ENCODE peak calls at places on chromosomes 13 and 19, in five cellular contexts. I is CD8-positive, alpha-beta T cell; Q is GM12865; D is activated CD8-positive, alpha-beta T cell treated with anti-CD3 and anti-CD28 coated beads for 36 hours; L is PC-9. Y is an unnamed sample.

GRCh38 chr19:10450853-10451609 is 30.7 kb downstream of the PDE4A start:
- DNase-seq in L (no peak), I (no peak), Q (peak), D (peak), Y (no peak)

GRCh38 chr19:17346109-17346671 is 8.8 kb downstream of the GTPBP3 start:
- DNase-seq in I (peak), L (peak), Q (peak), D (peak), Y (peak)

GRCh38 chr13:67273001-67273400 is 42.9 kb upstream of the PCDH9 start:
- DNase-seq in Q (no peak), I (no peak), L (no peak), D (no peak), Y (no peak)

GRCh38 chr13:50787316-50788195 is 55.9 kb downstream of the DLEU7 start:
- DNase-seq in I (no peak), Q (no peak), D (no peak), L (no peak), Y (no peak)

GRCh38 chr19:58439576-58440554 is at the start of gene ZNF132:
- DNase-seq in Q (peak), L (peak), I (peak), D (peak), Y (peak)

GRCh38 chr13:27920677-27921420 is 1.0 kb downstream of the PDX1 start:
- DNase-seq in Q (no peak), I (no peak), D (no peak), L (no peak), Y (peak)

GRCh38 chr13:105346141-105346766 is 1189.2 kb downstream of the EFNB2 start:
- DNase-seq in Q (no peak), L (peak), I (no peak), D (no peak), Y (no peak)

GRCh38 chr19:19259741-19260140 is 13.4 kb downstream of the TM6SF2 start:
- DNase-seq in Q (peak), I (no peak), D (no peak), L (no peak), Y (no peak)

DNA sequence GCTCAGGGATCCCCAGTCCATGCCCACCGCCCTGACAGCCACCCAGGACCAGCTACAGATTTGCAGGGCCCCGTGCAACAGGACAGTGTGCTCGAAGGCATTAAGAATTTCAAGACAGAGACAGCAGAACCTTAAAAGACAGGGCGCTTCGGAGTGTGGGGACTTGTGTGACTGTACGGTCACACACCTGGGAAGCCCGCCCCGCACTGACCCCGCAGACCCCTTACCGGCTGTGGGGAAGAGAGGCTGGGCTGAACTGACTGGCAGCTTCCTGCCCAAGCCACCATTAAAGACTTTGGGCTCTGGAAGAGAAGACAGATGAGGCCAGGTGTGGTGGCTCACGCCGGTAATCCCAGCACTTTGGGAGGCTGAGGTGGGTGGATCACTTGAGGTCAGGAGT is 14.4 kb downstream of the STAP2 start:
- DNase-seq in Q (no peak), L (no peak), I (no peak), D (no peak), Y (no peak)
- TF ChIP-seq CTCF in Q (no peak), L (no peak), I (no peak), D (no peak), Y (no peak)

GRCh38 chr13:79043208-79043607 is 362.8 kb downstream of the RBM26 start:
- DNase-seq in L (no peak), D (no peak), Q (no peak), I (no peak), Y (no peak)
- TF ChIP-seq CTCF in L (no peak), D (no peak), Q (no peak), I (no peak), Y (no peak)

GRCh38 chr19:16142032-16142580 is 1.4 kb upstream of the HSH2D start:
- DNase-seq in D (no peak), I (no peak), Q (no peak), L (no peak), Y (no peak)

GRCh38 chr19:16139752-16140151 is 3.7 kb upstream of the HSH2D start:
- DNase-seq in D (no peak), I (no peak), L (no peak), Q (peak), Y (peak)

GRCh38 chr19:16144216-16144581 is 714 bp downstream of the HSH2D start:
- DNase-seq in I (no peak), L (no peak), Q (no peak), D (no peak), Y (no peak)

GRCh38 chr19:16143399-16144215 is at the start of gene HSH2D:
- DNase-seq in L (peak), I (peak), Q (peak), D (peak), Y (peak)

DNA sequence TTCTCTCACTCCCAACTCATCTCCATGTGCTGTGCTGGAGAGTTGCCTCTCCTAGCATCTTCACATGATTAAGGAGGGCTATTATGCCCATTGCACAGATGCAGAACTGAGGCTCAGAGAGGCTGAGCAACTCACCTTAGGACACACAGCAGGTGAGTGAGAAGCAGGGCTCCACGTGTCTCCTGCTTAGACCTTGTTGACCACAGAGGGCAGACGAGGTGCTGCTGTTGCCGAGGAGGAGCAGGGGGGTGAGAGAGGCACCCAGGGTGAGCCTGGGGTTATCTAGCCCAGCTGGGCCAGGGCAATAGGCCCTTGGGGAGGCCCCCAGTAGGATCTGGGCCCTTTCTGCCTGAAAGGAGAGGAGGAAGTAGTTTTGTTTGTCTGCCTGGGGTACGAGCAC is 2.4 kb upstream of the HSH2D start:
- DNase-seq in D (peak), I (no peak), Q (peak), L (no peak), Y (peak)
- TF ChIP-seq CTCF in D (no peak), I (no peak), Q (no peak), L (no peak), Y (no peak)

DNA sequence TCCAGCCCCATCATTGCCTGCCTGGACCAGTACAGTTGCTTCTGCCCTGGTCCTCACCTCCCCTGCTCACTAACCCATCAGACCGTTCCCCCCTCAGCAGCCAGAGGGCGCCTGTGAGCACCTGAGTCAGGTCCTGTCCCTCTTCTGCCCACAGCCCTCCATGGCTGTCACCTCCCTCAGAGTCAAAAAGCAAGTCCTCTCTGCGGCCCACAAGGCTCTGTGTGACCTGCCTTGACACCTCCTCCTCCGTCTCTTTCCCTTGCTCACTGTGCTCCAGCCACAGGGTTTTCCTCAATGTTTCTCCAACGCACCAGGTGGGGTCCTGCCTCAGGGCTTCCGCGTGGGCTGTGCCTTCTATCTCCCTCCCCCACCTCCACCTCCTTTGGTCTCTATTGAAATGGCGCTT is 29.4 kb upstream of the PTPRS start:
- DNase-seq in D (peak), I (peak), L (peak), Q (peak), Y (peak)
- TF ChIP-seq CTCF in D (peak), I (no peak), L (peak), Q (peak), Y (peak)

GRCh38 chr13:44651209-44651608 is 75.1 kb upstream of the TSC22D1 start:
- DNase-seq in I (no peak), D (no peak), L (no peak), Q (no peak), Y (no peak)
- TF ChIP-seq CTCF in I (no peak), D (no peak), L (no peak), Q (no peak), Y (no peak)

GRCh38 chr19:33368074-33368864 is 5.2 kb upstream of the CEBPG start:
- DNase-seq in D (no peak), L (no peak), I (no peak), Q (no peak), Y (no peak)

GRCh38 chr19:33366917-33367316 is 6.6 kb upstream of the CEBPG start:
- DNase-seq in L (no peak), D (no peak), I (no peak), Q (no peak), Y (no peak)

GRCh38 chr19:33362508-33363228 is 10.8 kb upstream of the CEBPG start:
- DNase-seq in Q (no peak), I (no peak), L (no peak), D (no peak), Y (no peak)

GRCh38 chr19:33366127-33366526 is 7.4 kb upstream of the CEBPG start:
- DNase-seq in L (no peak), Q (no peak), I (no peak), D (no peak), Y (no peak)

DNA sequence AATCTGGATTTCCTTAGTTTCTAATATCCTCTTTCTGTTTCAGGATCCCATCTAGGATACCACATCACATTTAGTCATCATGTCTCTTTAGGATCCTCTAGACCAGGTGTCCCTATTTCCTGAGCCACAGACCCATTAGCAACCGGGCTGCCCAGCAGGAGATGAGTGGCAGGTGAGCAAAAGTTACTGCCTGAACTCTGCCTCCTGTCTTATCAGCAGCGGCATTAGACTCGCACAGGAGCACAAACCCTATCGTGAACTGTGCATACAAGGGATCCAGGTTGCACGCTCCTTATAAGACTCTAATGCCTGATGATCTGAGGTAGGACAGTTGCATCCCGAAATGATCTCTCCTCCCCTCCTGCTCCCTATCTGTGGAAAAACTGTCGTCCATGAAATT is 7.8 kb upstream of the CEBPG start:
- DNase-seq in D (no peak), L (no peak), Q (no peak), I (no peak), Y (no peak)
- TF ChIP-seq CTCF in D (no peak), L (no peak), Q (no peak), I (no peak), Y (no peak)

GRCh38 chr19:6737873-6738725 is 719 bp upstream of the GPR108 start:
- DNase-seq in Q (peak), L (peak), D (peak), I (peak), Y (peak)

GRCh38 chr19:6736169-6736916 is 1.0 kb downstream of the GPR108 start:
- DNase-seq in Q (peak), D (peak), L (peak), I (peak), Y (peak)

GRCh38 chr19:6737284-6737872 is at the start of gene GPR108:
- DNase-seq in I (peak), L (peak), D (peak), Q (peak), Y (peak)

GRCh38 chr19:6735181-6735891 is 2.0 kb downstream of the GPR108 start:
- DNase-seq in I (no peak), D (no peak), Q (no peak), L (no peak), Y (no peak)

DNA sequence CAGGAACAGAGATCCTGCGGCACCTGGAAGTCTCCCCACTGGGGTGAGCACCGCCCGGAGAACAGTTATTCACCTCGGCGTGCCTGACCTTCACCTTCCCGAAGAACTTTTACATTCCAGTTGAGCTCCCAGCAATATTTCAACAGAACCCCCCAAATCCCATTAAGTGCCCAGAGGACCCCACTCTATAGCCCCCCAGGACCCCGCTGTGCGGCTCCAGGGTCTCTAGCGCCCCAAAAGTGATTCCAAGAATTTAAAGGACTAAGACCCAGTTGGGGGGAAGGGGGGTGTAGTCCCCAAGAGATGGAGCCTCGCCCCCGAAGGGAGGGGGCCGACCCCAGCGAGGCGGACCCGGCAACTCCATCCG is 480 bp downstream of the GPR108 start:
- DNase-seq in Q (no peak), L (peak), D (no peak), I (no peak), Y (no peak)
- TF ChIP-seq CTCF in Q (no peak), L (peak), D (no peak), I (no peak), Y (no peak)

DNA sequence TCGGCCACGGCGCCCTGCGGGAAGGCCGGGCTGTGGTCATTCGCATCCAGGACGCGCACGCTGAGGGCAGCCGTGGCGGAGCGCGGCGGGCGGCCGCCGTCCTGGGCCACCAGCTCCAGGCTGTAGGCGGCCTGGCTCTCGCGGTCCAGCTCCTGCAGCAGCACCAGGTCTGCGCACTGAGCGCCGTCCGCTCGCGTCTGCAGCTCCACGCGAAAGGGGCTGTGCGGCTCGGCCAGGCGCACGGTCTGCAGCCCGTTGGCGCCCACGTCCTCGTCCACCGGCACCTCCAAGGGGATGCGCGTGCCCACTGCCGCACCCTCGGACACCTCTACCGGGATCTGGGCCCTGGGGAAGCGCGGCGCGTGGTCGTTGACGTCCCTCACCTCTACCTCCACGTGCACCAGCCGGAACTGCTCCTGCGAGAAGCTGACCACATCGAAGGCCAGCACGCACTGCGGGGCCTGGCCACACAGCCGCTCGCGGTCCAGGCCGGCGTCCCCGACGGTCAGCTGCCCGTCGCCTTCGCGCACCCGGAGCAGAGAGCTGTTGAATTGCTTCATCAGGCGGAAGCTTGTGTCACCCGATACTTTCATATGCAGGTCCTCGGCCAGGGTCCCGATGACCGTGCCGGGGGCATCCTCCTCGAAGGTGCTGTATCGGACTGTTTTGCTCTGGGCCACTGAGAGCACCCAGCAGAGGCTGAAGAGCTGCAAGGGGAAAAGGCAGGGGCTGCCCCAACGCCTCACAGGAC is 583 bp downstream of the PCDH8 start:
- DNase-seq in L (no peak), Q (no peak), D (no peak), I (no peak), Y (no peak)
- TF ChIP-seq CTCF in L (no peak), Q (no peak), D (no peak), I (no peak), Y (no peak)

GRCh38 chr13:102361113-102361512 is 40.7 kb downstream of the FGF14 start:
- DNase-seq in D (no peak), Q (no peak), L (no peak), I (no peak), Y (no peak)
- TF ChIP-seq CTCF in D (no peak), Q (no peak), L (no peak), I (no peak), Y (no peak)

DNA sequence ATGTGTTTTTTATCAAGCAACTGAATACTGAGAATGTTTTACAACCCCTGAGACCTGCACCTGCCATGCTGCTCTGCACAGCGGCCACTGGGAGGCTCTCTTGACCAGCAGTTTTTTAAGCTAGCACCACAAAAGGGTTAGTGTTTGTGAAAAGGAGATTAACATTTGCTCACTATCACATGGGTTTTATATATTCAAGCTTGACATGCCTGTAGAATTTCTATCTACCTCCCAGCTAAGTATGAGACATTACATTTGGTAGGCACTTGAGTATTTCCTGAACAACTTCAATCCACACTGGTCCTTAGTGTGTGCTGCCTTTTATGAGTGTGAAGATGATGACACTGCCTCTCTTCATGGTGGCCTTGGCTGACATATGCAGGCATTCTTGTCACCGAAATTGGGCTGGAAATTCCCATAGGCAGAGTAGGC is 1238.9 kb downstream of the UQCRFS1 start:
- DNase-seq in Q (peak), D (peak), L (no peak), I (no peak), Y (no peak)
- TF ChIP-seq CTCF in Q (peak), D (peak), L (peak), I (no peak), Y (peak)

Y was measured in GM13976.